ENCODE peak calls at places on chromosomes 6 and 20, in eight cellular contexts. One of them, this sample, is unnamed.
A peak's percentile ranks its signal among the peaks of the same experiment; 100 is the strongest.

GRCh38 chr20:44457016-44457415 is 18.7 kb upstream of the TTPAL start:
- DNase-seq in ovary: no peak
- DNase-seq in kidney: peak; percentile 56
- DNase-seq in astrocyte: no peak
- DNase-seq in CD8-positive, alpha-beta memory T cell: no peak
- DNase-seq in RWPE2: no peak
- DNase-seq in A549: no peak
- DNase-seq in hepatocyte: peak; percentile 85
- DNase-seq in this sample: no peak

GRCh38 chr20:40778894-40779496 is 90.0 kb upstream of the MAFB start:
- DNase-seq in astrocyte: no peak
- DNase-seq in CD8-positive, alpha-beta memory T cell: no peak
- DNase-seq in kidney: no peak
- DNase-seq in A549: no peak
- DNase-seq in RWPE2: no peak
- DNase-seq in hepatocyte: no peak
- DNase-seq in ovary: no peak
- DNase-seq in this sample: no peak

GRCh38 chr6:15152720-15153119 is 93.1 kb upstream of the JARID2 start:
- DNase-seq in astrocyte: no peak
- DNase-seq in ovary: no peak
- DNase-seq in A549: no peak
- DNase-seq in CD8-positive, alpha-beta memory T cell: no peak
- DNase-seq in RWPE2: no peak
- DNase-seq in hepatocyte: no peak
- DNase-seq in kidney: no peak
- DNase-seq in this sample: no peak

GRCh38 chr6:73943401-73943800 is 247.4 kb downstream of the CD109 start:
- DNase-seq in kidney: no peak
- DNase-seq in CD8-positive, alpha-beta memory T cell: no peak
- DNase-seq in RWPE2: no peak
- DNase-seq in hepatocyte: no peak
- DNase-seq in astrocyte: no peak
- DNase-seq in ovary: no peak
- DNase-seq in A549: no peak
- DNase-seq in this sample: no peak

GRCh38 chr20:62336329-62336728 is 30.8 kb downstream of the LAMA5 start:
- DNase-seq in kidney: no peak
- DNase-seq in ovary: no peak
- DNase-seq in RWPE2: no peak
- DNase-seq in A549: no peak
- DNase-seq in astrocyte: no peak
- DNase-seq in CD8-positive, alpha-beta memory T cell: no peak
- DNase-seq in hepatocyte: no peak
- DNase-seq in this sample: no peak

GRCh38 chr6:40358473-40359460 is 228.4 kb downstream of the LRFN2 start:
- DNase-seq in CD8-positive, alpha-beta memory T cell: no peak
- DNase-seq in astrocyte: no peak
- DNase-seq in hepatocyte: no peak
- DNase-seq in RWPE2: no peak
- DNase-seq in ovary: no peak
- DNase-seq in kidney: no peak
- DNase-seq in A549: no peak
- DNase-seq in this sample: no peak

GRCh38 chr20:19802492-19803158 is 44.6 kb downstream of the RIN2 start:
- DNase-seq in ovary: no peak
- DNase-seq in hepatocyte: peak; percentile 63
- DNase-seq in CD8-positive, alpha-beta memory T cell: no peak
- DNase-seq in astrocyte: peak; percentile 44
- DNase-seq in RWPE2: peak; percentile 80
- DNase-seq in kidney: no peak
- DNase-seq in A549: peak; percentile 47
- DNase-seq in this sample: no peak

GRCh38 chr6:156582509-156582992 is 194.6 kb upstream of the ARID1B start:
- DNase-seq in RWPE2: no peak
- DNase-seq in astrocyte: no peak
- DNase-seq in kidney: no peak
- DNase-seq in A549: no peak
- DNase-seq in ovary: no peak
- DNase-seq in hepatocyte: no peak
- DNase-seq in CD8-positive, alpha-beta memory T cell: no peak
- DNase-seq in this sample: no peak

GRCh38 chr20:8766868-8767390 is 302.0 kb upstream of the PLCB4 start:
- DNase-seq in kidney: no peak
- DNase-seq in RWPE2: no peak
- DNase-seq in A549: no peak
- DNase-seq in astrocyte: no peak
- DNase-seq in ovary: no peak
- DNase-seq in hepatocyte: no peak
- DNase-seq in CD8-positive, alpha-beta memory T cell: no peak
- DNase-seq in this sample: no peak

GRCh38 chr6:169241688-169242350 is 11.8 kb downstream of the THBS2 start:
- DNase-seq in ovary: peak; percentile 27
- DNase-seq in A549: no peak
- DNase-seq in hepatocyte: no peak
- DNase-seq in kidney: peak; percentile 63
- DNase-seq in RWPE2: no peak
- DNase-seq in CD8-positive, alpha-beta memory T cell: no peak
- DNase-seq in astrocyte: no peak
- DNase-seq in this sample: no peak

GRCh38 chr20:62583424-62583920 is 58.8 kb upstream of the SLCO4A1 start:
- DNase-seq in ovary: no peak
- DNase-seq in kidney: no peak
- DNase-seq in A549: no peak
- DNase-seq in astrocyte: no peak
- DNase-seq in hepatocyte: peak; percentile 33
- DNase-seq in CD8-positive, alpha-beta memory T cell: no peak
- DNase-seq in RWPE2: no peak
- DNase-seq in this sample: no peak

GRCh38 chr20:23159923-23160445 is 73.9 kb upstream of the CD93 start:
- DNase-seq in hepatocyte: no peak
- DNase-seq in astrocyte: peak; percentile 36
- DNase-seq in RWPE2: no peak
- DNase-seq in A549: no peak
- DNase-seq in ovary: no peak
- DNase-seq in CD8-positive, alpha-beta memory T cell: no peak
- DNase-seq in kidney: no peak
- DNase-seq in this sample: no peak

GRCh38 chr6:42030585-42031506 is 19.5 kb upstream of the TAF8 start:
- DNase-seq in ovary: peak; percentile 72
- DNase-seq in RWPE2: no peak
- DNase-seq in astrocyte: no peak
- DNase-seq in kidney: no peak
- DNase-seq in CD8-positive, alpha-beta memory T cell: no peak
- DNase-seq in hepatocyte: peak; percentile 73
- DNase-seq in A549: no peak
- DNase-seq in this sample: no peak

GRCh38 chr20:32894711-32895355 is 36.1 kb downstream of the EFCAB8 start:
- DNase-seq in hepatocyte: no peak
- DNase-seq in kidney: no peak
- DNase-seq in astrocyte: no peak
- DNase-seq in CD8-positive, alpha-beta memory T cell: no peak
- DNase-seq in A549: no peak
- DNase-seq in ovary: no peak
- DNase-seq in RWPE2: peak; percentile 77
- DNase-seq in this sample: no peak

GRCh38 chr6:17394192-17394611 is 807 bp downstream of the CAP2 start:
- DNase-seq in CD8-positive, alpha-beta memory T cell: no peak
- DNase-seq in kidney: peak; percentile 72
- DNase-seq in ovary: peak; percentile 57
- DNase-seq in astrocyte: peak; percentile 80
- DNase-seq in RWPE2: peak; percentile 67
- DNase-seq in hepatocyte: peak; percentile 81
- DNase-seq in A549: peak; percentile 61
- DNase-seq in this sample: peak; percentile 82

GRCh38 chr6:130967502-130968469 is 95.3 kb downstream of the EPB41L2 start:
- DNase-seq in kidney: no peak
- DNase-seq in RWPE2: no peak
- DNase-seq in hepatocyte: no peak
- DNase-seq in ovary: no peak
- DNase-seq in A549: no peak
- DNase-seq in CD8-positive, alpha-beta memory T cell: no peak
- DNase-seq in astrocyte: no peak
- DNase-seq in this sample: no peak

GRCh38 chr6:162056745-162057144 is 670.8 kb downstream of the PRKN start:
- DNase-seq in CD8-positive, alpha-beta memory T cell: no peak
- DNase-seq in hepatocyte: peak; percentile 28
- DNase-seq in RWPE2: no peak
- DNase-seq in ovary: no peak
- DNase-seq in astrocyte: peak; percentile 64
- DNase-seq in A549: peak; percentile 35
- DNase-seq in kidney: no peak
- DNase-seq in this sample: no peak

GRCh38 chr20:1881240-1881835 is 13.9 kb upstream of the SIRPA start:
- DNase-seq in A549: no peak
- DNase-seq in RWPE2: no peak
- DNase-seq in kidney: no peak
- DNase-seq in astrocyte: no peak
- DNase-seq in ovary: no peak
- DNase-seq in CD8-positive, alpha-beta memory T cell: no peak
- DNase-seq in hepatocyte: no peak
- DNase-seq in this sample: no peak

DNA sequence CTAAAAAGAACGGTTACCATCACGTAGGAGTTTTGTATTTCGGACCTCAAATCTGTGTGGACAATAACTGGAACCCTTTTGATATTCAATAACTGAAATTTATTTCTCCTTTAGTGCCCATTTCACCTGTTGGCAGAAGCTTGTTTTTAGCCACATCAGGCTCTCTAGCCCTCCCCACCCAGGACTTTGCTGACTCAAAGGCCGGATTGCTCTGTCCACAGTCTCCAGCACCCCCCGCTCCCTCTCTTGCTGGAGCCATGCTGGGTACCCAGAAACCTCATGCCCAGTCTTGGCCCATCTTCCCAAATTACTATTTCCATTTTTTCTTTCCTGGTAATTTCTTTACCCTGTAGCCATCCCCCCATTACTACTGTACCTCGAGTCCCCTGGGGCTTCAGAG is 55.8 kb upstream of the DUSP22 start:
- DNase-seq in hepatocyte: no peak
- DNase-seq in A549: no peak
- DNase-seq in CD8-positive, alpha-beta memory T cell: no peak
- DNase-seq in RWPE2: no peak
- DNase-seq in astrocyte: no peak
- DNase-seq in kidney: no peak
- DNase-seq in ovary: no peak
- DNase-seq in this sample: no peak
- H3K27ac ChIP-seq in hepatocyte: no peak overlapping the region
- H3K27ac ChIP-seq in A549: no peak overlapping the region
- H3K27ac ChIP-seq in CD8-positive, alpha-beta memory T cell: no peak overlapping the region
- H3K27ac ChIP-seq in RWPE2: no peak overlapping the region
- H3K27ac ChIP-seq in astrocyte: no peak overlapping the region
- H3K27ac ChIP-seq in kidney: no peak overlapping the region
- H3K27ac ChIP-seq in ovary: peak overlapping the region; percentile 68
- H3K27ac ChIP-seq in this sample: no peak overlapping the region

GRCh38 chr20:25076201-25076600 is 5.7 kb downstream of the VSX1 start:
- DNase-seq in ovary: no peak
- DNase-seq in hepatocyte: no peak
- DNase-seq in kidney: no peak
- DNase-seq in astrocyte: no peak
- DNase-seq in RWPE2: no peak
- DNase-seq in CD8-positive, alpha-beta memory T cell: no peak
- DNase-seq in A549: no peak
- DNase-seq in this sample: no peak

GRCh38 chr20:25076731-25077609 is 5.0 kb downstream of the VSX1 start:
- DNase-seq in RWPE2: no peak
- DNase-seq in astrocyte: no peak
- DNase-seq in hepatocyte: no peak
- DNase-seq in kidney: no peak
- DNase-seq in A549: peak; percentile 89
- DNase-seq in CD8-positive, alpha-beta memory T cell: no peak
- DNase-seq in ovary: no peak
- DNase-seq in this sample: no peak

GRCh38 chr20:25079171-25079570 is 2.8 kb downstream of the VSX1 start:
- DNase-seq in hepatocyte: no peak
- DNase-seq in A549: no peak
- DNase-seq in astrocyte: no peak
- DNase-seq in RWPE2: peak; percentile 24
- DNase-seq in kidney: no peak
- DNase-seq in CD8-positive, alpha-beta memory T cell: no peak
- DNase-seq in ovary: no peak
- DNase-seq in this sample: no peak

GRCh38 chr20:25078662-25079061 is 3.3 kb downstream of the VSX1 start:
- DNase-seq in astrocyte: no peak
- DNase-seq in ovary: no peak
- DNase-seq in hepatocyte: no peak
- DNase-seq in kidney: no peak
- DNase-seq in A549: no peak
- DNase-seq in CD8-positive, alpha-beta memory T cell: no peak
- DNase-seq in RWPE2: peak; percentile 36
- DNase-seq in this sample: no peak

GRCh38 chr20:25077610-25078169 is 4.3 kb downstream of the VSX1 start:
- DNase-seq in ovary: peak; percentile 66
- DNase-seq in astrocyte: no peak
- DNase-seq in CD8-positive, alpha-beta memory T cell: no peak
- DNase-seq in RWPE2: peak; percentile 55
- DNase-seq in A549: peak; percentile 60
- DNase-seq in kidney: no peak
- DNase-seq in hepatocyte: no peak
- DNase-seq in this sample: no peak
- H3K27ac ChIP-seq in ovary: peak overlapping the region; percentile 14
- H3K27ac ChIP-seq in astrocyte: no peak overlapping the region
- H3K27ac ChIP-seq in CD8-positive, alpha-beta memory T cell: no peak overlapping the region
- H3K27ac ChIP-seq in RWPE2: no peak overlapping the region
- H3K27ac ChIP-seq in A549: peak overlapping the region; percentile 71
- H3K27ac ChIP-seq in kidney: no peak overlapping the region
- H3K27ac ChIP-seq in hepatocyte: no peak overlapping the region
- H3K27ac ChIP-seq in this sample: no peak overlapping the region

DNA sequence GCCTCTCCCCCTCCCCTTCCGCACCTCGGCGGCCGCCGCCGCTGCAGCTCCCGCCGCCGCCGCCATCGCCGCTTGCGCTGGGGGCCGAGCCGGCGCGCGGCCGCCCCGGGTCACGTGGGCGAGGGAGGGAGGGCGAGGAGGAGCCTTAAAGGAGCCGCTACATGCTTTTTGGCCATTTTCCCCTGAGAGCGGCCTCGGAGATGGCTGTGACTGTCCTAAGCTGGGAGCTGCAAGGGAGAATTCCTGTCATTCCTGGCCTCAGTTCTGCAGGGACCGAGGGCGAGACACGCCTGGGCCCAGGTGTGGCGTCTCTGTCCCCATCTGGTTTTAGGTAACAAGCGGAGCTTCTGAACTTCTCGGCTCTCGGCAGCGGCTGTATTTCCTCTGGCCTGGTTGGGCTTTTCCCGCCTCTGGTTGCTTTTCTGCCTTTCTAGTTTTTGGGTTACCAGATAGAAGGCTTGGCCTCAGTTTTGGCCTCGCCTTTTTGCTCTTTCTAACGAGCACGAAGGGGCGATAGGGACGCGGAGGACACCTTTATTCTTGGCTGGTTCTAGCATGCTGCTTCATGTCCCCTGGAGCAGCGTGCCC is at the start of gene EHMT2:
- DNase-seq in A549: peak; percentile 61
- DNase-seq in kidney: peak; percentile 95
- DNase-seq in hepatocyte: peak; percentile 95
- DNase-seq in ovary: peak; percentile 88
- DNase-seq in CD8-positive, alpha-beta memory T cell: peak; percentile 89
- DNase-seq in RWPE2: no peak
- DNase-seq in astrocyte: peak; percentile 48
- DNase-seq in this sample: peak; percentile 94
- H3K27ac ChIP-seq in A549: peak within 1 kb of the TSS; percentile 89
- H3K27ac ChIP-seq in kidney: peak within 1 kb of the TSS; percentile 77
- H3K27ac ChIP-seq in hepatocyte: peak within 1 kb of the TSS; percentile 73
- H3K27ac ChIP-seq in ovary: peak within 1 kb of the TSS; percentile 80
- H3K27ac ChIP-seq in CD8-positive, alpha-beta memory T cell: peak within 1 kb of the TSS; percentile 82
- H3K27ac ChIP-seq in RWPE2: peak within 1 kb of the TSS; percentile 58
- H3K27ac ChIP-seq in astrocyte: peak within 1 kb of the TSS; percentile 58
- H3K27ac ChIP-seq in this sample: peak within 1 kb of the TSS; percentile 82

GRCh38 chr6:158011478-158011920 is 29.8 kb downstream of the SYNJ2 start:
- DNase-seq in astrocyte: peak; percentile 42
- DNase-seq in A549: no peak
- DNase-seq in hepatocyte: no peak
- DNase-seq in RWPE2: peak; percentile 4
- DNase-seq in kidney: peak; percentile 14
- DNase-seq in ovary: no peak
- DNase-seq in CD8-positive, alpha-beta memory T cell: no peak
- DNase-seq in this sample: no peak
- H3K27ac ChIP-seq in astrocyte: no peak overlapping the region
- H3K27ac ChIP-seq in A549: no peak overlapping the region
- H3K27ac ChIP-seq in hepatocyte: peak overlapping the region; percentile 40
- H3K27ac ChIP-seq in RWPE2: no peak overlapping the region
- H3K27ac ChIP-seq in kidney: no peak overlapping the region
- H3K27ac ChIP-seq in ovary: no peak overlapping the region
- H3K27ac ChIP-seq in CD8-positive, alpha-beta memory T cell: no peak overlapping the region
- H3K27ac ChIP-seq in this sample: no peak overlapping the region

This sample was measured in A673.